ENCODE peak calls at places on chromosomes 12 and 14, in eight cellular contexts. C, S, T, N, F, K, L and H are unnamed samples.

GRCh38 chr12:6224550-6224949 is 24.4 kb downstream of the CD9 start:
- DNase-seq in C (peak), S (peak), T (no peak), N (no peak), F (peak), K (no peak), L (peak), H (peak)

GRCh38 chr14:97178781-97179180 is 381.6 kb downstream of the VRK1 start:
- DNase-seq in C (no peak), S (no peak), T (no peak), N (no peak), F (no peak), K (no peak), L (no peak), H (no peak)

GRCh38 chr14:57355081-57355480 is 35.3 kb upstream of the NAA30 start:
- DNase-seq in C (no peak), S (no peak), T (no peak), N (no peak), F (no peak), K (no peak), L (no peak), H (no peak)

GRCh38 chr14:76348898-76349297 is 27.0 kb upstream of the ESRRB start:
- DNase-seq in C (no peak), S (peak), T (no peak), N (peak), F (no peak), K (no peak), L (peak), H (peak)

GRCh38 chr14:71469936-71470335 is 462.3 kb upstream of the RGS6 start:
- DNase-seq in C (no peak), S (no peak), T (no peak), N (no peak), F (no peak), K (no peak), L (no peak), H (no peak)

GRCh38 chr14:51653096-51653814 is 1.5 kb downstream of the FRMD6 start:
- DNase-seq in C (no peak), S (no peak), T (no peak), N (no peak), F (no peak), K (no peak), L (peak), H (no peak)

GRCh38 chr12:102167821-102168605 is 29.6 kb downstream of the PMCH start:
- DNase-seq in C (no peak), S (no peak), T (no peak), N (no peak), F (no peak), K (no peak), L (no peak), H (no peak)

GRCh38 chr14:31787377-31787776 is 226.2 kb downstream of the NUBPL start:
- DNase-seq in C (no peak), S (no peak), T (no peak), N (no peak), F (no peak), K (no peak), L (peak), H (no peak)

GRCh38 chr12:108826115-108826806 is 31.1 kb downstream of the SSH1 start:
- DNase-seq in C (peak), S (peak), T (peak), N (peak), F (peak), K (peak), L (no peak), H (peak)

GRCh38 chr12:2692156-2692555 is 102.6 kb upstream of the FKBP4 start:
- DNase-seq in C (no peak), S (no peak), T (no peak), N (no peak), F (no peak), K (no peak), L (no peak), H (no peak)

GRCh38 chr12:32501835-32502333 is 102.5 kb downstream of the FGD4 start:
- DNase-seq in C (no peak), S (peak), T (no peak), N (no peak), F (no peak), K (peak), L (peak), H (no peak)

GRCh38 chr12:21989819-21990412 is 48.7 kb upstream of the ABCC9 start:
- DNase-seq in C (no peak), S (no peak), T (no peak), N (no peak), F (no peak), K (no peak), L (no peak), H (no peak)

GRCh38 chr14:29724991-29725390 is 202.7 kb downstream of the PRKD1 start:
- DNase-seq in C (peak), S (no peak), T (no peak), N (no peak), F (no peak), K (peak), L (no peak), H (no peak)

GRCh38 chr12:63319386-63319785 is 168.4 kb upstream of the AVPR1A start:
- DNase-seq in C (no peak), S (no peak), T (no peak), N (no peak), F (no peak), K (no peak), L (peak), H (no peak)

GRCh38 chr14:26984318-26985177 is 386.7 kb upstream of the NOVA1 start:
- DNase-seq in C (peak), S (peak), T (no peak), N (peak), F (no peak), K (peak), L (peak), H (peak)

GRCh38 chr12:45130881-45131281 is 80.0 kb upstream of the DBX2 start:
- DNase-seq in C (peak), S (peak), T (no peak), N (no peak), F (no peak), K (no peak), L (peak), H (peak)

GRCh38 chr14:22303589-22304195 is 285.3 kb downstream of the DAD1 start:
- DNase-seq in C (no peak), S (no peak), T (no peak), N (no peak), F (no peak), K (no peak), L (no peak), H (no peak)

GRCh38 chr12:3246253-3246652 is 169.1 kb downstream of the TSPAN9 start:
- DNase-seq in C (no peak), S (no peak), T (no peak), N (no peak), F (no peak), K (no peak), L (no peak), H (no peak)

GRCh38 chr14:55921516-55921915 is 196.7 kb upstream of the PELI2 start:
- DNase-seq in C (no peak), S (no peak), T (no peak), N (no peak), F (no peak), K (no peak), L (no peak), H (no peak)

GRCh38 chr12:96587691-96588090 is 98.3 kb downstream of the CFAP54 start:
- DNase-seq in C (no peak), S (no peak), T (no peak), N (no peak), F (no peak), K (no peak), L (peak), H (no peak)

GRCh38 chr12:5191803-5192538 is 148.3 kb downstream of the KCNA5 start:
- DNase-seq in C (no peak), S (no peak), T (no peak), N (no peak), F (no peak), K (no peak), L (no peak), H (no peak)

GRCh38 chr12:43965899-43966298 is 130.0 kb downstream of the TMEM117 start:
- DNase-seq in C (no peak), S (no peak), T (no peak), N (no peak), F (no peak), K (no peak), L (no peak), H (no peak)

GRCh38 chr14:80188571-80188970 is 22.7 kb downstream of the DIO2 start:
- DNase-seq in C (no peak), S (no peak), T (no peak), N (no peak), F (no peak), K (no peak), L (no peak), H (no peak)

GRCh38 chr12:38392584-38393144 is 76.1 kb downstream of the ALG10B start:
- DNase-seq in C (peak), S (no peak), T (no peak), N (no peak), F (no peak), K (no peak), L (peak), H (no peak)

GRCh38 chr12:106741247-106741646 is 33.2 kb upstream of the RIC8B start:
- DNase-seq in C (no peak), S (no peak), T (no peak), N (no peak), F (no peak), K (no peak), L (no peak), H (no peak)

GRCh38 chr14:72291908-72292688 is 359.9 kb downstream of the RGS6 start:
- DNase-seq in C (no peak), S (no peak), T (no peak), N (no peak), F (no peak), K (no peak), L (peak), H (no peak)

GRCh38 chr14:93047661-93048060 is 68.1 kb downstream of the ITPK1 start:
- DNase-seq in C (no peak), S (peak), T (no peak), N (peak), F (no peak), K (no peak), L (no peak), H (peak)

GRCh38 chr14:38496092-38496491 is 240.2 kb upstream of the CLEC14A start:
- DNase-seq in C (no peak), S (no peak), T (no peak), N (no peak), F (no peak), K (no peak), L (no peak), H (no peak)

GRCh38 chr12:56629459-56630179 is 507 bp downstream of the BAZ2A start:
- DNase-seq in C (peak), S (no peak), T (peak), N (peak), F (no peak), K (peak), L (peak), H (peak)

GRCh38 chr14:101075025-101075800 is 171.7 kb upstream of the RTL1 start:
- DNase-seq in C (peak), S (no peak), T (no peak), N (no peak), F (no peak), K (no peak), L (no peak), H (no peak)

GRCh38 chr12:51392556-51393237 is 1.5 kb upstream of the GALNT6 start:
- DNase-seq in C (no peak), S (no peak), T (no peak), N (no peak), F (no peak), K (peak), L (no peak), H (no peak)

DNA sequence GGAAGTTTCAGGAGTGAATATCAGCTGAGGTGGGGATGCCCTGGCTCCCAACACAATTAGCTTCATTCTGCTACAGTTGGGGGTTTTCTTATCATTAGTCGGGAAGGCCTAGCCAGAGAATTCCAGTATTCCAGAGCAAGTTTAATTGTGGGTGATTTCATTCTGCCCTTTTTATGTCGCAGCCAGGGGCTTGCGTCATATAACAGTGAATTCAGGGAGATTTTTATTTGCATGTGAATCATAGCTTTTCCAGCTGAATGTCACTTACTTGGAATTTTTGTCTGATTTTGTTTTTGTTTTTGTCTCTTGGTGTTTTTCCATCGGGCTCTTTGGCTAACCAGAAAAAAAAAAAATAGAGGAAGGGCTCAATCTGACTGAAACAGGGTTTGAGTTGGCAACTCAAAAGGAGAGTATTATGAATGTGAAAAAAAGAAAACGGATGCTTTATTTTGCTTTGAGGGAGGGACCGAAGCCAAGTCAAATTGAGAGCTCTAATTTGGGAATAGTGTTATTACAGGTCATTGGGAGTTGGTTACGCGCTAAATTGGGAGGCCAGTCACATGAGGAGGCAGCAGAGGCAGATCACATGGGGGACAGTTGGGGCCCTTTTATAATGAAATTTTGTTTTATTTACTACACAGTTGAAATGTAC is 119.4 kb downstream of the SAMD4A start:
- DNase-seq in C (no peak), S (peak), T (no peak), N (peak), F (no peak), K (no peak), L (no peak), H (peak)
- H3K27ac ChIP-seq in C (peak), S (peak), T (peak), N (peak), F (peak), K (no peak), L (no peak), H (peak)

DNA sequence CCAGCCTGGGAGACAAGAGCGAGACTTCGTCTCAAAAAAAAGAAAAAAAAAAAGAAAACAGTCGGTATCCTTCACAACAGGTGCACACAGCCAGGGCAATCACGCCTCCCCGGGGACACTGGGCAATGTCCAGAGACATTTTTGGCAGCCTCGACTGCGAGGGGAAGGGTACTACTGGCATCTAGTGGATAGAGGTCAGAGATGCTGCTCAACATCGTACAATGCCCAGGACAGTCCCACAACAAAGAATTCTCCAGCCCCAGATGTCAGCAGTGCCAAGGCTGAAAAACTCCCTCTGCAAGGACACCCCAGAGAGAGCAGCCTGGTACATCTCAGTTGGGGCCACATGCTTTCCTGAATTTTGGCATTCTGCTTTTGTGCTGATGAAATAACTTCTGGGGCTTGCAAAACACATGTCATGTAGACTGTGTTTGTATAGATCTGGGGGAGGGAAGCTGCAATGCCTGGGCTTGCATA is 21.5 kb downstream of the ALDH2 start:
- DNase-seq in C (no peak), S (peak), T (no peak), N (peak), F (no peak), K (peak), L (no peak), H (peak)
- H3K4me3 ChIP-seq in C (no peak), S (no peak), T (no peak), N (no peak), F (no peak), K (no peak), L (no peak), H (no peak)

GRCh38 chr12:105222726-105223357 is 13.1 kb downstream of the APPL2 start:
- DNase-seq in C (no peak), S (no peak), T (no peak), N (no peak), F (no peak), K (no peak), L (no peak), H (no peak)

GRCh38 chr12:105224399-105224798 is 11.6 kb downstream of the APPL2 start:
- DNase-seq in C (no peak), S (no peak), T (no peak), N (no peak), F (no peak), K (no peak), L (no peak), H (no peak)

GRCh38 chr12:105223358-105223840 is 12.6 kb downstream of the APPL2 start:
- DNase-seq in C (peak), S (no peak), T (no peak), N (no peak), F (no peak), K (no peak), L (no peak), H (no peak)

GRCh38 chr12:105222326-105222655 is 13.7 kb downstream of the APPL2 start:
- DNase-seq in C (no peak), S (no peak), T (no peak), N (no peak), F (no peak), K (no peak), L (no peak), H (no peak)

DNA sequence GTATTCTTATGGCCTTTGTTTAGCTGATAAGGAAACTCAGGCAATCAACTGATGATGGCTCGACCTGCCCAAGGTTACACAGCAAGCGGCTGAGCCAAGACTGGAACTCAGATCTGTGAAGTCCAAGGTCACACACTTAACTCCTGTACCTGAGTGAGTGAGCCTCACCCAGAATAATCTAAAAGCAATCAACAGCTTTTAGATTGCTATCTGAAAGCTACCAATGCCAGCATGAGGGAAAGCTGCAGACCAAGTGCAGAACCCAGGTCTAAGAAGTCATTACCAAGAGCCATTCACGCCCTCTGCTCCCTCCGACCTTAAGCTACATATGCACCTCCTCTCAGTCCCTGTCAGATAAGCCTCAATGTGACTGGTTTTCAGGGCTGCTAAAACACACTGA is 12.1 kb downstream of the APPL2 start:
- DNase-seq in C (no peak), S (no peak), T (no peak), N (no peak), F (no peak), K (no peak), L (no peak), H (no peak)
- H3K27ac ChIP-seq in C (no peak), S (no peak), T (no peak), N (peak), F (no peak), K (no peak), L (no peak), H (no peak)

GRCh38 chr14:23447634-23448353 is 12.3 kb upstream of the MYH7 start:
- DNase-seq in C (no peak), S (no peak), T (no peak), N (no peak), F (no peak), K (peak), L (no peak), H (no peak)
- H3K4me3 ChIP-seq in C (no peak), S (no peak), T (no peak), N (no peak), F (peak), K (no peak), L (no peak), H (no peak)

GRCh38 chr14:103630364-103631108 is 1.5 kb downstream of the KLC1 start:
- DNase-seq in C (no peak), S (no peak), T (no peak), N (no peak), F (no peak), K (no peak), L (peak), H (no peak)

GRCh38 chr14:103633391-103633790 is 4.4 kb downstream of the KLC1 start:
- DNase-seq in C (no peak), S (no peak), T (no peak), N (no peak), F (no peak), K (no peak), L (no peak), H (no peak)

GRCh38 chr14:103629503-103630121 is 601 bp downstream of the KLC1 start:
- DNase-seq in C (peak), S (peak), T (peak), N (peak), F (peak), K (peak), L (peak), H (peak)

GRCh38 chr14:103638594-103638993 is 9.6 kb downstream of the KLC1 start:
- DNase-seq in C (no peak), S (no peak), T (no peak), N (no peak), F (no peak), K (no peak), L (no peak), H (no peak)

GRCh38 chr14:103634156-103634555 is 5.1 kb downstream of the KLC1 start:
- DNase-seq in C (no peak), S (no peak), T (no peak), N (no peak), F (no peak), K (no peak), L (no peak), H (no peak)
- H3K27ac ChIP-seq in C (no peak), S (no peak), T (no peak), N (peak), F (no peak), K (no peak), L (no peak), H (no peak)

GRCh38 chr12:116558280-116559079 is 701 bp upstream of the MAP1LC3B2 start:
- DNase-seq in C (no peak), S (no peak), T (no peak), N (no peak), F (no peak), K (no peak), L (no peak), H (no peak)

GRCh38 chr12:116556964-116557706 is 2.0 kb upstream of the MAP1LC3B2 start:
- DNase-seq in C (no peak), S (no peak), T (no peak), N (no peak), F (no peak), K (no peak), L (peak), H (no peak)

GRCh38 chr12:116561181-116561821 is 2.1 kb downstream of the MAP1LC3B2 start:
- DNase-seq in C (no peak), S (no peak), T (no peak), N (no peak), F (no peak), K (no peak), L (no peak), H (no peak)

GRCh38 chr12:116559080-116559329 is 176 bp upstream of the MAP1LC3B2 start:
- DNase-seq in C (no peak), S (no peak), T (no peak), N (no peak), F (no peak), K (no peak), L (no peak), H (no peak)

DNA sequence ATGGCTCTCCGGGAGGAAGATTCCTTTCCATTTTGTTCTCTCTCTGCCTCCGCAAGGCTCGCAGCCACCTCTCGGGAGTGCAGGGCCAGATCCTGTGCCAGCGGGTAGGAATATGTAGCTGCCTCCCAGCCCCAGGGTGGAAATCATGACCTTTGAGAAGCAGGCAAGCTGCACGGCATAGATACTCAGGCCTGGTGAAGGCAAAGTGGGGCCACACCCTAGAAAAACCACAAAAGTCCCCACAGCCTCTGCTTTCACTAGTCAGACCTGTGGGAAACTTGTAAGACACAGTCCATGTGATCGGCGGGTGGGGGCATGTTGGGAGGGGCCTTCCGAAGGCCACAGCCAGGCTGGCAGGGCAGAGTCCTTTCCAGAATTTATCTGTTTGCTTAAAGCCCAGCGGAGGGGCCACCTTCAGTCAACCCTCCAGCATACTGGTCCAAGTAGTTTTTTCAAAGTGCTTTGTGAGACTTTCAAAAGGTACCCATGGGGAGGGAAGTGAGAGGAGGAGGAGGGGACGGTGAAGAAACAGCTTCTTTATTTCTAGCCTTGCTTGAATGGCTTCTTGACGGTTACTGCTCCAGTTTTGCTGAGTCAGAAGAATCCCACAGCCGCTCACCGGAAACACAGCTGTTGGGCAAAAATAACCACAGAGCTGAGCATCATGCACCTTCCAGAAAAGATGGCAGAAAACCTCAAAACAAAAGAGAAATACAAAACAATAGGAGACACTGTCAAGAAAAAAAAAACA is at the start of gene MAP1LC3B2:
- DNase-seq in C (peak), S (peak), T (peak), N (peak), F (peak), K (peak), L (peak), H (peak)
- H3K4me3 ChIP-seq in C (peak), S (no peak), T (peak), N (no peak), F (no peak), K (no peak), L (peak), H (no peak)

GRCh38 chr12:13167226-13167625 is 29.3 kb upstream of the EMP1 start:
- DNase-seq in C (no peak), S (no peak), T (no peak), N (no peak), F (peak), K (no peak), L (peak), H (no peak)
- H3K27ac ChIP-seq in C (no peak), S (no peak), T (no peak), N (no peak), F (no peak), K (no peak), L (peak), H (no peak)